ENCODE peak calls at places on chromosome 21, in four cellular contexts. One of them, this sample, is unnamed.

GRCh38 chr21:22536511-22536910 is 1538.3 kb downstream of the NCAM2 start:
- DNase-seq in endodermal cell: no peak
- DNase-seq in PC-3: peak
- DNase-seq in choroid plexus epithelial cell: peak
- DNase-seq in this sample: no peak

GRCh38 chr21:15686506-15686905 is 43.3 kb upstream of the USP25 start:
- DNase-seq in endodermal cell: no peak
- DNase-seq in PC-3: no peak
- DNase-seq in choroid plexus epithelial cell: no peak
- DNase-seq in this sample: no peak

GRCh38 chr21:42734323-42734971 is 81.0 kb downstream of the PDE9A start:
- DNase-seq in endodermal cell: peak
- DNase-seq in PC-3: peak
- DNase-seq in choroid plexus epithelial cell: no peak
- DNase-seq in this sample: no peak

GRCh38 chr21:18245493-18245967 is 897 bp downstream of the CHODL start:
- DNase-seq in endodermal cell: peak
- DNase-seq in PC-3: no peak
- DNase-seq in choroid plexus epithelial cell: peak
- DNase-seq in this sample: no peak

GRCh38 chr21:43306911-43307676 is 119.8 kb downstream of the SIK1 start:
- DNase-seq in endodermal cell: no peak
- DNase-seq in PC-3: peak
- DNase-seq in choroid plexus epithelial cell: peak
- DNase-seq in this sample: peak

GRCh38 chr21:27129694-27130093 is 162.8 kb upstream of the ADAMTS5 start:
- DNase-seq in endodermal cell: no peak
- DNase-seq in PC-3: no peak
- DNase-seq in choroid plexus epithelial cell: no peak
- DNase-seq in this sample: no peak

GRCh38 chr21:42666023-42666747 is 12.8 kb downstream of the PDE9A start:
- DNase-seq in endodermal cell: peak
- DNase-seq in PC-3: peak
- DNase-seq in choroid plexus epithelial cell: no peak
- DNase-seq in this sample: no peak

GRCh38 chr21:14474995-14475394 is 71.1 kb downstream of the SAMSN1 start:
- DNase-seq in endodermal cell: no peak
- DNase-seq in PC-3: no peak
- DNase-seq in choroid plexus epithelial cell: no peak
- DNase-seq in this sample: no peak

GRCh38 chr21:16563795-16564194 is 834.0 kb downstream of the USP25 start:
- DNase-seq in endodermal cell: peak
- DNase-seq in PC-3: peak
- DNase-seq in choroid plexus epithelial cell: peak
- DNase-seq in this sample: peak

GRCh38 chr21:46401186-46401910 is 57.3 kb upstream of the DIP2A start:
- DNase-seq in endodermal cell: no peak
- DNase-seq in PC-3: no peak
- DNase-seq in choroid plexus epithelial cell: no peak
- DNase-seq in this sample: no peak

GRCh38 chr21:46404306-46404705 is 54.4 kb upstream of the DIP2A start:
- DNase-seq in endodermal cell: no peak
- DNase-seq in PC-3: no peak
- DNase-seq in choroid plexus epithelial cell: no peak
- DNase-seq in this sample: no peak

GRCh38 chr21:46399129-46399528 is 59.6 kb upstream of the DIP2A start:
- DNase-seq in endodermal cell: no peak
- DNase-seq in PC-3: no peak
- DNase-seq in choroid plexus epithelial cell: no peak
- DNase-seq in this sample: no peak

GRCh38 chr21:46399686-46400085 is 59.0 kb upstream of the DIP2A start:
- DNase-seq in endodermal cell: no peak
- DNase-seq in PC-3: no peak
- DNase-seq in choroid plexus epithelial cell: no peak
- DNase-seq in this sample: no peak

GRCh38 chr21:46402421-46402820 is 56.3 kb upstream of the DIP2A start:
- DNase-seq in endodermal cell: no peak
- DNase-seq in PC-3: no peak
- DNase-seq in choroid plexus epithelial cell: no peak
- DNase-seq in this sample: no peak
- TF ChIP-seq CTCF in endodermal cell: peak
- TF ChIP-seq CTCF in PC-3: no peak
- TF ChIP-seq CTCF in choroid plexus epithelial cell: no peak
- TF ChIP-seq CTCF in this sample: no peak

GRCh38 chr21:46161800-46162592 is 6.6 kb upstream of the FTCD start:
- DNase-seq in endodermal cell: no peak
- DNase-seq in PC-3: no peak
- DNase-seq in choroid plexus epithelial cell: no peak
- DNase-seq in this sample: no peak

GRCh38 chr21:46159841-46160562 is 4.6 kb upstream of the FTCD start:
- DNase-seq in endodermal cell: no peak
- DNase-seq in PC-3: no peak
- DNase-seq in choroid plexus epithelial cell: no peak
- DNase-seq in this sample: no peak

GRCh38 chr21:46159390-46159789 is 4.0 kb upstream of the FTCD start:
- DNase-seq in endodermal cell: no peak
- DNase-seq in PC-3: no peak
- DNase-seq in choroid plexus epithelial cell: no peak
- DNase-seq in this sample: no peak

GRCh38 chr21:46161180-46161799 is 5.9 kb upstream of the FTCD start:
- DNase-seq in endodermal cell: no peak
- DNase-seq in PC-3: no peak
- DNase-seq in choroid plexus epithelial cell: no peak
- DNase-seq in this sample: no peak

DNA sequence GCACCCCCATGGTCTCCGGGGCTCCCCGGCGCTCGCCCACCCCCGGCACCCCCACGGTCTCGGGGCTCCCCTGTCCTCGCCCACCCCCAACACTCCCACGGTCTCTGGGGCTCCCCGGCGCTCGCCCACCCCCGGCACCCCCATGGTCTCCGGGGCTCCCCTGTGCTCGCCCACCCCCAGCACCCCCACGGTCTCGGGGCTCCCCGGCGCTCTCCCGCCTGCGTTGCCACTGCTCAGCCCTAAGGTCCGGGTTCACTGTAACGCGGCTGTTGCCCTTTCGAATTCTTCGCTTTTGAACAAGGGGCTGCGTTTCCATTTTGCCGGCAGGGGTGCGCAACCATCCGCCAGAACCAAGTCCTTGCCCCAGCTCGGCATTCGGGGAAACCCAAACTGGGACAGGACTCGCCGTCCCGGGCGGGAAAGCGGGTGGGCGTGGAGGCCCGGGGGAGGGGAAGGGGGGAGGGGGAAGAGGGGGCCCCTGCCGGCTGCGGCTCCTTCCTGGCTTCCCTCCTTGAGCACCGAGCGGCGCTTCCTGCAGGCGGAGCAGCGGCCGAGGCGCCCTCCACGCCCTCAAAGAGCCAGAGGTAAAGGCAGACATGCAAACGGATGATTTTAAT is 5.3 kb upstream of the FTCD start:
- DNase-seq in endodermal cell: no peak
- DNase-seq in PC-3: no peak
- DNase-seq in choroid plexus epithelial cell: no peak
- DNase-seq in this sample: no peak
- H3K4me3 ChIP-seq in endodermal cell: no peak
- H3K4me3 ChIP-seq in PC-3: no peak
- H3K4me3 ChIP-seq in choroid plexus epithelial cell: no peak
- H3K4me3 ChIP-seq in this sample: no peak

DNA sequence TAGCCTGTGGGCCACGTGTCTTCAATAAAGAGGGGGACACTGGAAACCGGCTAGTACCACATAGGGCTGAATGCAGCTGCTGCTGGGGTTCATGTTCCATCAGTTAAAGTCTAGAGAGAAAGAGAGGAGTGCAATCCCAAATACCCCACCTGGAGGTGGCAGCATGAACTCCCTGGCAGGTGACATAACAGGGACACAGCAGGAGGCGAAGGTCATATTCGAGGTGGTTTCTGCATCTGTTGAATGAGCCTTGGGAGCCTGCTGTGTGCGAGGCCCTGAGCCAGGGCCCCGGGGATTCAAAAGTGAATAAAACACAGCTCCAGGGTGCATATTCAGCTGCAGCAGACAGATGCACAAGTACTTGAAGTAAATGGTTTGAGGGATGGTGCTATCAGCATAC is 456.9 kb downstream of the SETD4 start:
- DNase-seq in endodermal cell: peak
- DNase-seq in PC-3: no peak
- DNase-seq in choroid plexus epithelial cell: peak
- DNase-seq in this sample: no peak
- TF ChIP-seq CTCF in endodermal cell: peak
- TF ChIP-seq CTCF in PC-3: peak
- TF ChIP-seq CTCF in choroid plexus epithelial cell: peak
- TF ChIP-seq CTCF in this sample: no peak

GRCh38 chr21:31136891-31137290 is 98.6 kb upstream of the KRTAP19-8 start:
- DNase-seq in endodermal cell: no peak
- DNase-seq in PC-3: no peak
- DNase-seq in choroid plexus epithelial cell: peak
- DNase-seq in this sample: no peak
- H3K4me3 ChIP-seq in endodermal cell: no peak
- H3K4me3 ChIP-seq in PC-3: no peak
- H3K4me3 ChIP-seq in choroid plexus epithelial cell: no peak
- H3K4me3 ChIP-seq in this sample: no peak

GRCh38 chr21:32412998-32413504 is 545 bp downstream of the EVA1C start:
- DNase-seq in endodermal cell: no peak
- DNase-seq in PC-3: peak
- DNase-seq in choroid plexus epithelial cell: no peak
- DNase-seq in this sample: peak
- TF ChIP-seq CTCF in endodermal cell: peak
- TF ChIP-seq CTCF in PC-3: peak
- TF ChIP-seq CTCF in choroid plexus epithelial cell: peak
- TF ChIP-seq CTCF in this sample: peak

DNA sequence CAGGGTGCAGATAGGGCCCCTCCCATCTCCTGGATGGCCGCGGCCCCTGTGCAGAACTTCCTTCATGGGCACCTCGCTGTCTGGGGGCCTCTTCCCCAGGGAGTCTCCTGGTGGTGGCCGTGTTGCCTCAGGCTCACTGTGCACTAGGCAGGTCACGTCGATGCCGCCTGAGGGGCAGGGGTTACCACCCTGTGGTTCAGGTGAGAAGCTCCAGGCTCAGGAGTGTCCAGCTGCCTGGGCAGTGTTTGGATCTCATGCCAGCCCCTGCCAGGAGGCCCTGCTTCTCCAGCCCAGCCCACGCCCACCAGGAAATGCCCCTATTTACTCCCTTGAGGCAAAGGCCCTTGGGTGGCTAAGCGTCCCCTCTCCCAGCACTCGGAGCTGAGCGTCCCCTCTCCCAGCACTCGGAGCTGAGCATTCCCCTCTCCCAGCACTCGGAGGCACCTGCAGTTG is 2.1 kb downstream of the ITGB2 start:
- DNase-seq in endodermal cell: peak
- DNase-seq in PC-3: no peak
- DNase-seq in choroid plexus epithelial cell: no peak
- DNase-seq in this sample: no peak
- H3K4me3 ChIP-seq in endodermal cell: peak
- H3K4me3 ChIP-seq in PC-3: no peak
- H3K4me3 ChIP-seq in choroid plexus epithelial cell: no peak
- H3K4me3 ChIP-seq in this sample: peak

GRCh38 chr21:45047257-45047656 is 27.1 kb upstream of the ADARB1 start:
- DNase-seq in endodermal cell: no peak
- DNase-seq in PC-3: no peak
- DNase-seq in choroid plexus epithelial cell: no peak
- DNase-seq in this sample: no peak

GRCh38 chr21:45043541-45044020 is 30.8 kb upstream of the ADARB1 start:
- DNase-seq in endodermal cell: no peak
- DNase-seq in PC-3: no peak
- DNase-seq in choroid plexus epithelial cell: no peak
- DNase-seq in this sample: no peak

GRCh38 chr21:45048026-45048698 is 26.2 kb upstream of the ADARB1 start:
- DNase-seq in endodermal cell: no peak
- DNase-seq in PC-3: no peak
- DNase-seq in choroid plexus epithelial cell: no peak
- DNase-seq in this sample: no peak

GRCh38 chr21:45042664-45043161 is 31.7 kb upstream of the ADARB1 start:
- DNase-seq in endodermal cell: no peak
- DNase-seq in PC-3: no peak
- DNase-seq in choroid plexus epithelial cell: no peak
- DNase-seq in this sample: no peak

GRCh38 chr21:45045481-45045880 is 28.9 kb upstream of the ADARB1 start:
- DNase-seq in endodermal cell: no peak
- DNase-seq in PC-3: no peak
- DNase-seq in choroid plexus epithelial cell: peak
- DNase-seq in this sample: peak
- TF ChIP-seq CTCF in endodermal cell: no peak
- TF ChIP-seq CTCF in PC-3: no peak
- TF ChIP-seq CTCF in choroid plexus epithelial cell: no peak
- TF ChIP-seq CTCF in this sample: no peak

GRCh38 chr21:39867198-39867650 is at the start of gene PCP4:
- DNase-seq in endodermal cell: peak
- DNase-seq in PC-3: peak
- DNase-seq in choroid plexus epithelial cell: peak
- DNase-seq in this sample: no peak
- H3K4me3 ChIP-seq in endodermal cell: no peak
- H3K4me3 ChIP-seq in PC-3: no peak
- H3K4me3 ChIP-seq in choroid plexus epithelial cell: no peak
- H3K4me3 ChIP-seq in this sample: no peak

This sample was measured in foreskin fibroblast.